ENCODE peak calls at places on chromosomes 3 and 15, in four cellular contexts. I, J, Q and F are unnamed samples.
A peak's percentile ranks its signal among the peaks of the same experiment; 100 is the strongest.

GRCh38 chr3:54046677-54047214 is 75.6 kb upstream of the CACNA2D3 start:
- DNase-seq in I (no peak), J (no peak), Q (no peak), F (no peak)

GRCh38 chr3:71930056-71930991 is 145.4 kb upstream of the PROK2 start:
- DNase-seq in I (no peak), J (peak; percentile 30), Q (no peak), F (no peak)

GRCh38 chr15:72482275-72482674 is 8.1 kb downstream of the ARIH1 start:
- DNase-seq in I (no peak), J (no peak), Q (no peak), F (no peak)

GRCh38 chr15:56484284-56484683 is 19.3 kb upstream of the MNS1 start:
- DNase-seq in I (no peak), J (no peak), Q (no peak), F (no peak)

GRCh38 chr3:172515130-172515918 is 7.9 kb downstream of the TNFSF10 start:
- DNase-seq in I (no peak), J (no peak), Q (no peak), F (no peak)

GRCh38 chr3:10549617-10550228 is 44.3 kb upstream of the ATP2B2 start:
- DNase-seq in I (no peak), J (no peak), Q (no peak), F (no peak)

GRCh38 chr15:63600646-63601025 is 3.4 kb downstream of the FBXL22 start:
- DNase-seq in I (no peak), J (peak; percentile 74), Q (peak; percentile 97), F (peak; percentile 63)

GRCh38 chr3:107441617-107442016 is 64.4 kb downstream of the CCDC54 start:
- DNase-seq in I (no peak), J (no peak), Q (no peak), F (no peak)

GRCh38 chr3:53938645-53939044 is 47.0 kb upstream of the SELENOK start:
- DNase-seq in I (no peak), J (peak; percentile 39), Q (no peak), F (peak; percentile 23)

GRCh38 chr3:182243625-182244024 is 531.9 kb downstream of the SOX2 start:
- DNase-seq in I (no peak), J (no peak), Q (no peak), F (no peak)

GRCh38 chr3:54949491-54950044 is 21.7 kb upstream of the LRTM1 start:
- DNase-seq in I (no peak), J (no peak), Q (no peak), F (no peak)

GRCh38 chr3:4417449-4417848 is 49.6 kb downstream of the SUMF1 start:
- DNase-seq in I (no peak), J (no peak), Q (no peak), F (no peak)

GRCh38 chr3:130820976-130821375 is 72.9 kb upstream of the ATP2C1 start:
- DNase-seq in I (no peak), J (no peak), Q (no peak), F (peak; percentile 46)

GRCh38 chr3:134709563-134710312 is 58.9 kb upstream of the KY start:
- DNase-seq in I (no peak), J (no peak), Q (no peak), F (no peak)

GRCh38 chr15:87849181-87849580 is 407.4 kb downstream of the NTRK3 start:
- DNase-seq in I (no peak), J (no peak), Q (no peak), F (no peak)

GRCh38 chr3:184786271-184787010 is 25.5 kb upstream of the VPS8 start:
- DNase-seq in I (no peak), J (no peak), Q (peak; percentile 89), F (no peak)